ENCODE peak calls at places on chromosomes 2 and 18, in seven cellular contexts. D, E, U, X, S, A and Z are unnamed samples.

GRCh38 chr2:188369365-188369764 is 77.7 kb downstream of the GULP1 start:
- DNase-seq in X (no peak), E (peak; percentile 28), A (peak; percentile 2), U (no peak), S (peak; percentile 62), D (peak; percentile 27), Z (no peak)

GRCh38 chr2:161976300-161976699 is 97.7 kb downstream of the DPP4 start:
- DNase-seq in U (no peak), D (no peak), A (no peak), X (no peak), E (no peak), S (no peak), Z (no peak)

GRCh38 chr18:67525328-67526110 is 9.0 kb upstream of the DSEL start:
- DNase-seq in A (no peak), S (peak; percentile 34), U (no peak), D (no peak), E (peak; percentile 83), X (no peak), Z (no peak)

GRCh38 chr2:66789741-66790140 is 354.8 kb downstream of the MEIS1 start:
- DNase-seq in S (no peak), U (no peak), A (no peak), X (no peak), D (no peak), E (no peak), Z (no peak)

GRCh38 chr2:164126960-164127359 is 391.2 kb upstream of the FIGN start:
- DNase-seq in X (no peak), D (no peak), U (no peak), E (no peak), A (no peak), S (no peak), Z (no peak)

GRCh38 chr18:73924316-73924715 is 223.3 kb downstream of the FBXO15 start:
- DNase-seq in U (no peak), S (no peak), X (no peak), A (no peak), E (no peak), D (no peak), Z (no peak)

GRCh38 chr2:19349911-19350677 is 8.3 kb downstream of the OSR1 start:
- DNase-seq in E (peak; percentile 54), D (no peak), X (no peak), A (no peak), U (peak; percentile 90), S (peak; percentile 22), Z (peak; percentile 42)

GRCh38 chr18:57146956-57147636 is at the start of gene BOD1L2:
- DNase-seq in D (no peak), S (no peak), U (no peak), X (no peak), E (no peak), A (no peak), Z (no peak)